ENCODE peak calls at places on chromosomes 11 and 22, in four cellular contexts. One of them, this sample, is unnamed.

GRCh38 chr11:65776196-65776595 is 4.6 kb downstream of the AP5B1 start:
- DNase-seq in endodermal cell: no peak
- DNase-seq in HFF-Myc: no peak
- DNase-seq in Caco-2: peak; percentile 53
- DNase-seq in this sample: peak; percentile 54

GRCh38 chr11:133778161-133778560 is 67.2 kb downstream of the SPATA19 start:
- DNase-seq in endodermal cell: peak; percentile 48
- DNase-seq in HFF-Myc: no peak
- DNase-seq in Caco-2: no peak
- DNase-seq in this sample: no peak

GRCh38 chr22:48823941-48824340 is 1003.7 kb downstream of the BRD1 start:
- DNase-seq in endodermal cell: no peak
- DNase-seq in HFF-Myc: no peak
- DNase-seq in Caco-2: no peak
- DNase-seq in this sample: no peak

GRCh38 chr22:20747223-20747622 is 26.7 kb upstream of the SERPIND1 start:
- DNase-seq in endodermal cell: no peak
- DNase-seq in HFF-Myc: no peak
- DNase-seq in Caco-2: no peak
- DNase-seq in this sample: no peak

GRCh38 chr22:23033116-23033905 is 37.0 kb upstream of the GNAZ start:
- DNase-seq in endodermal cell: no peak
- DNase-seq in HFF-Myc: no peak
- DNase-seq in Caco-2: no peak
- DNase-seq in this sample: no peak

GRCh38 chr22:41410311-41410751 is 28.6 kb downstream of the TEF start:
- DNase-seq in endodermal cell: no peak
- DNase-seq in HFF-Myc: no peak
- DNase-seq in Caco-2: no peak
- DNase-seq in this sample: peak; percentile 94

GRCh38 chr11:64019106-64020031 is 16.4 kb upstream of the FLRT1 start:
- DNase-seq in endodermal cell: no peak
- DNase-seq in HFF-Myc: no peak
- DNase-seq in Caco-2: no peak
- DNase-seq in this sample: no peak

GRCh38 chr11:44863231-44863630 is 87.5 kb downstream of the TP53I11 start:
- DNase-seq in endodermal cell: peak; percentile 75
- DNase-seq in HFF-Myc: no peak
- DNase-seq in Caco-2: no peak
- DNase-seq in this sample: no peak

GRCh38 chr11:693415-693831 is 1.6 kb downstream of the DEAF1 start:
- DNase-seq in endodermal cell: no peak
- DNase-seq in HFF-Myc: no peak
- DNase-seq in Caco-2: no peak
- DNase-seq in this sample: no peak

GRCh38 chr11:69727266-69727665 is 23.4 kb upstream of the FGF19 start:
- DNase-seq in endodermal cell: no peak
- DNase-seq in HFF-Myc: no peak
- DNase-seq in Caco-2: no peak
- DNase-seq in this sample: no peak

GRCh38 chr11:59574467-59574866 is 41.1 kb downstream of the OSBP start:
- DNase-seq in endodermal cell: no peak
- DNase-seq in HFF-Myc: no peak
- DNase-seq in Caco-2: no peak
- DNase-seq in this sample: no peak

GRCh38 chr22:48464246-48464645 is 1363.4 kb downstream of the BRD1 start:
- DNase-seq in endodermal cell: peak; percentile 67
- DNase-seq in HFF-Myc: no peak
- DNase-seq in Caco-2: no peak
- DNase-seq in this sample: no peak

GRCh38 chr11:79046365-79046764 is 394.5 kb downstream of the TENM4 start:
- DNase-seq in endodermal cell: no peak
- DNase-seq in HFF-Myc: peak; percentile 55
- DNase-seq in Caco-2: no peak
- DNase-seq in this sample: no peak

GRCh38 chr11:12190511-12190910 is 80.1 kb downstream of the MICAL2 start:
- DNase-seq in endodermal cell: no peak
- DNase-seq in HFF-Myc: no peak
- DNase-seq in Caco-2: no peak
- DNase-seq in this sample: no peak
- H3K4me3 ChIP-seq in endodermal cell: no peak overlapping the region
- H3K4me3 ChIP-seq in HFF-Myc: no peak overlapping the region
- H3K4me3 ChIP-seq in Caco-2: no peak overlapping the region
- H3K4me3 ChIP-seq in this sample: no peak overlapping the region

GRCh38 chr11:7098235-7098832 is 9.5 kb downstream of the RBMXL2 start:
- DNase-seq in endodermal cell: no peak
- DNase-seq in HFF-Myc: peak; percentile 17
- DNase-seq in Caco-2: peak; percentile 54
- DNase-seq in this sample: no peak
- TF ChIP-seq CTCF in endodermal cell: peak; percentile 87
- TF ChIP-seq CTCF in HFF-Myc: peak; percentile 36
- TF ChIP-seq CTCF in Caco-2: peak; percentile 62
- TF ChIP-seq CTCF in this sample: peak; percentile 62

DNA sequence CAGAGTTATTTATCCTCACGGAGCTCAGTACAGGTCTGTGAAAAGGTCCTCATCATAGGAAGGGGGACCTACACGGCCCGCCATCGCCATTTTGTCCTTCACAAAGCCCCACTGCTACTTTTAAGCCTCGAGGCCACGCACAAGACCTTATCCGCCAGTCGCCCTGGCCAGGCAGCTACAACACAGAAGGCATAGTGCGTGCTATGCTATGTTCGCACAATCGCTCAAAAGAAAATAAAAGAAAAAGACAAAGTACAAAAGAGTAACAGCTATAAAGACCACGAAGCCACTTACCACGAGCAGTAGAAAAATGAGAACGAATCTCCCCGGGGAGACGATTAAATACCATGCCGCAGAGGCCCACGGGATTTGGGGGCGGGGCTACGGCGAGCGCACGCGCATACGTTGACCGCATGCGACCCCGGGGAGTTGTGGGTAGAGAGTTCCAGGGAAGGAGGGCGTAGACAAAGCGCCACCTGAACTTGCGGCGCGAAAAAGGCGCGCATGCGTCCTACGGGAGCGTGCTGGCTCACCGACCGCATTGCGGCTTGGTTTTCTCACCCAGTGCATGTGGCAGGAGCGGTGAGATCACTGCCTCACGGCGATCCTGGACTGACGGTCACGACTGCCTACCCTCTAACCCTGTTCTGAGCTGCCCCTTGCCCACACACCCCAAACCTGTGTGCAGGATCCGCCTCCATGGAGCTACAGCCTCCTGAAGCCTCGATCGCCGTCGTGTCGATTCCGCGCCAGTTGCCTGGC is 16.4 kb upstream of the WDR74 start:
- DNase-seq in endodermal cell: peak; percentile 98
- DNase-seq in HFF-Myc: peak; percentile 98
- DNase-seq in Caco-2: peak; percentile 99
- DNase-seq in this sample: peak; percentile 98
- H3K4me3 ChIP-seq in endodermal cell: peak overlapping the region; percentile 96
- H3K4me3 ChIP-seq in HFF-Myc: peak overlapping the region; percentile 98
- H3K4me3 ChIP-seq in Caco-2: peak overlapping the region; percentile 92
- H3K4me3 ChIP-seq in this sample: peak overlapping the region; percentile 91

GRCh38 chr11:6565988-6566703 is 37.3 kb downstream of the RRP8 start:
- DNase-seq in endodermal cell: peak; percentile 26
- DNase-seq in HFF-Myc: no peak
- DNase-seq in Caco-2: no peak
- DNase-seq in this sample: no peak

GRCh38 chr11:6567371-6567745 is 36.1 kb downstream of the RRP8 start:
- DNase-seq in endodermal cell: no peak
- DNase-seq in HFF-Myc: no peak
- DNase-seq in Caco-2: no peak
- DNase-seq in this sample: no peak

GRCh38 chr11:6566704-6567370 is 36.6 kb downstream of the RRP8 start:
- DNase-seq in endodermal cell: peak; percentile 33
- DNase-seq in HFF-Myc: no peak
- DNase-seq in Caco-2: no peak
- DNase-seq in this sample: peak; percentile 70

GRCh38 chr11:6569706-6570105 is 33.7 kb downstream of the RRP8 start:
- DNase-seq in endodermal cell: no peak
- DNase-seq in HFF-Myc: no peak
- DNase-seq in Caco-2: no peak
- DNase-seq in this sample: no peak

GRCh38 chr11:6568191-6568918 is 35.1 kb downstream of the RRP8 start:
- DNase-seq in endodermal cell: peak; percentile 81
- DNase-seq in HFF-Myc: peak; percentile 56
- DNase-seq in Caco-2: no peak
- DNase-seq in this sample: peak; percentile 66
- TF ChIP-seq CTCF in endodermal cell: peak; percentile 50
- TF ChIP-seq CTCF in HFF-Myc: no peak
- TF ChIP-seq CTCF in Caco-2: no peak
- TF ChIP-seq CTCF in this sample: no peak

DNA sequence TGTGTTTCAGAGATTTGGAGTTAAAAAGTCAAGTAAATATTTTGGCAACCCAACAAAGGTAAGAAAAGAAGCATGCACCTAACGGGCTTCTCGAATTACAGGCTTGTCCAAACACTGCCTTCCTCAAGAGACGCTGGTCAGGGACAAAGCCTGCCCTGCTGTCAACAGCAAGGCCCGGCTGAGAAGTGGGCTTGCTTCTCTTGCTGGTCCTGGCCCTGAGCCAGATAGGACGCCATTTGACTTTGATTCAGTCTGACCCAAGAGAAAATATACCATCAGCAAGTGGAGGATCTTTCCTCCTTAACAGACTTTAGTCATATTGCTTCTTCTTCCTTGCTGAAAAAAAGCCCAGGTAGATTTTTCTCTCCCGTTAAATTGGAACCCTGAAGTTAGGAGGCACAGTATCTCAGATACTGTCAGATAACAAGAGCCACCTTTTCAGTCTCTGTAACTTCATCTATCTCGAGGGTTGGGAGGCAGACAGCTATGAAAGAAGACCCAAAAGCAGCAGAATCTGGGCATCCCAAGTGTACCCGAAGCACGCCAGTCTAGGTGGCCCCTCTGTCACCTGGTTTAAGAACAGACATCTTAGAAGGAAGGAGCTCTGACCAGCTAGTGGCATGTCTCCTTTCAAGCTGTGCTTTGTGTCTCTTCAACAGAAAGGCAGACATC is 57.5 kb downstream of the C22orf31 start:
- DNase-seq in endodermal cell: peak; percentile 84
- DNase-seq in HFF-Myc: no peak
- DNase-seq in Caco-2: no peak
- DNase-seq in this sample: peak; percentile 22
- H3K4me3 ChIP-seq in endodermal cell: peak overlapping the region; percentile 55
- H3K4me3 ChIP-seq in HFF-Myc: no peak overlapping the region
- H3K4me3 ChIP-seq in Caco-2: no peak overlapping the region
- H3K4me3 ChIP-seq in this sample: peak overlapping the region; percentile 29

GRCh38 chr11:128757235-128757711 is 63.4 kb downstream of the FLI1 start:
- DNase-seq in endodermal cell: peak; percentile 80
- DNase-seq in HFF-Myc: no peak
- DNase-seq in Caco-2: no peak
- DNase-seq in this sample: no peak
- TF ChIP-seq CTCF in endodermal cell: peak; percentile 76
- TF ChIP-seq CTCF in HFF-Myc: peak; percentile 25
- TF ChIP-seq CTCF in Caco-2: no peak
- TF ChIP-seq CTCF in this sample: no peak

GRCh38 chr22:46008291-46008690 is 31.3 kb upstream of the WNT7B start:
- DNase-seq in endodermal cell: no peak
- DNase-seq in HFF-Myc: no peak
- DNase-seq in Caco-2: no peak
- DNase-seq in this sample: no peak

GRCh38 chr22:46006379-46007002 is 29.5 kb upstream of the WNT7B start:
- DNase-seq in endodermal cell: peak; percentile 94
- DNase-seq in HFF-Myc: peak; percentile 65
- DNase-seq in Caco-2: peak; percentile 90
- DNase-seq in this sample: peak; percentile 98

GRCh38 chr22:46007848-46008261 is 30.9 kb upstream of the WNT7B start:
- DNase-seq in endodermal cell: no peak
- DNase-seq in HFF-Myc: peak; percentile 60
- DNase-seq in Caco-2: no peak
- DNase-seq in this sample: peak; percentile 84

GRCh38 chr22:46008836-46009596 is 32.1 kb upstream of the WNT7B start:
- DNase-seq in endodermal cell: no peak
- DNase-seq in HFF-Myc: no peak
- DNase-seq in Caco-2: no peak
- DNase-seq in this sample: peak; percentile 8

GRCh38 chr22:46007003-46007847 is 30.3 kb upstream of the WNT7B start:
- DNase-seq in endodermal cell: no peak
- DNase-seq in HFF-Myc: no peak
- DNase-seq in Caco-2: no peak
- DNase-seq in this sample: peak; percentile 81
- H3K4me3 ChIP-seq in endodermal cell: no peak overlapping the region
- H3K4me3 ChIP-seq in HFF-Myc: peak overlapping the region; percentile 35
- H3K4me3 ChIP-seq in Caco-2: no peak overlapping the region
- H3K4me3 ChIP-seq in this sample: peak overlapping the region; percentile 23

DNA sequence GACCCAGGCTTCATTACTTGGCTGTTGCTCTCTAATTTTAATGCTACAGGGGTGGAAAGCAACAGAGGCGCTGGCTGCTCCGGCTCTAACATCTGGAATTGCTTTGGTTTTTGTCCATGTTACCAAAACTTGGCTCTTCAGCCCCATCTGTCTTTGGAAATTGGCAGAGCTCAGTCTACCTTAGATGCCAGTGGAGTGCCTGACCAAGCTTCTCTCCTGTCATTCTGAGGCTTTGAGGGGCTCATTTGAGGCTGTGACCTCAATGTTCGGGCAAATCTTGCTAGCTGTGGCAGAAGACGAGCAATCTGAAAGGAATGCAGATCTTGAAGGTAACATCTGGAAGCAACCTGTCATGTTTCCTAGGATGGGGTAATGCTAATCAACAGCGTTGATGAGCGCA is 409.5 kb upstream of the SYN3 start:
- DNase-seq in endodermal cell: no peak
- DNase-seq in HFF-Myc: peak; percentile 14
- DNase-seq in Caco-2: no peak
- DNase-seq in this sample: no peak
- TF ChIP-seq CTCF in endodermal cell: peak; percentile 60
- TF ChIP-seq CTCF in HFF-Myc: peak; percentile 41
- TF ChIP-seq CTCF in Caco-2: no peak
- TF ChIP-seq CTCF in this sample: no peak

GRCh38 chr11:10511046-10511711 is 29.8 kb downstream of the RNF141 start:
- DNase-seq in endodermal cell: peak; percentile 88
- DNase-seq in HFF-Myc: no peak
- DNase-seq in Caco-2: no peak
- DNase-seq in this sample: no peak
- H3K4me3 ChIP-seq in endodermal cell: no peak overlapping the region
- H3K4me3 ChIP-seq in HFF-Myc: no peak overlapping the region
- H3K4me3 ChIP-seq in Caco-2: no peak overlapping the region
- H3K4me3 ChIP-seq in this sample: no peak overlapping the region

This sample was measured in psoas muscle.